ENCODE peak calls at places on chromosomes 11 and 22, in seven cellular contexts. D is epithelial cell of proximal tubule; B is cardiac fibroblast; V is BJ; N is naive thymus-derived CD4-positive, alpha-beta T cell; Q is fibroblast of lung; J is psoas muscle. C is an unnamed sample.

GRCh38 chr11:102430158-102430836 is 22.3 kb downstream of the TMEM123 start:
- DNase-seq in B (no peak), V (no peak), J (no peak), Q (peak; percentile 57), N (no peak), D (no peak), C (peak; percentile 45)

GRCh38 chr22:20751185-20751851 is 22.6 kb upstream of the SERPIND1 start:
- DNase-seq in V (no peak), B (peak; percentile 3), J (no peak), Q (no peak), N (no peak), D (no peak), C (peak; percentile 13)

GRCh38 chr11:203945-204586 is 3.1 kb downstream of the BET1L start:
- DNase-seq in D (no peak), J (no peak), B (no peak), V (no peak), N (no peak), Q (no peak), C (no peak)

GRCh38 chr11:20337526-20338154 is 25.9 kb upstream of the HTATIP2 start:
- DNase-seq in B (peak; percentile 54), D (no peak), N (no peak), Q (peak; percentile 22), V (no peak), J (no peak), C (peak; percentile 64)

GRCh38 chr11:1546077-1546535 is 26.0 kb downstream of the DUSP8 start:
- DNase-seq in V (no peak), Q (no peak), N (no peak), J (no peak), B (no peak), D (no peak), C (no peak)

GRCh38 chr11:69460540-69461257 is 20.8 kb upstream of the LINC01488 start:
- DNase-seq in D (no peak), N (no peak), Q (peak; percentile 96), B (peak; percentile 97), J (no peak), V (peak; percentile 68), C (peak; percentile 24)

GRCh38 chr11:74896311-74896710 is 52.6 kb downstream of the XRRA1 start:
- DNase-seq in V (no peak), B (no peak), Q (no peak), N (no peak), D (no peak), J (no peak), C (no peak)

GRCh38 chr11:117747892-117748291 is 49.1 kb downstream of the DSCAML1 start:
- DNase-seq in Q (no peak), V (no peak), J (no peak), B (no peak), D (no peak), N (no peak), C (no peak)

GRCh38 chr11:65727865-65728264 is 7.3 kb upstream of the RNASEH2C start:
- DNase-seq in V (no peak), Q (no peak), B (no peak), D (no peak), N (no peak), J (no peak), C (no peak)

GRCh38 chr11:3920148-3920852 is 64.8 kb downstream of the STIM1 start:
- DNase-seq in D (no peak), J (peak; percentile 65), Q (peak; percentile 78), N (no peak), B (peak; percentile 79), V (peak; percentile 66), C (peak; percentile 74)

GRCh38 chr22:44211946-44212930 is 31.5 kb downstream of the PARVG start:
- DNase-seq in V (no peak), D (no peak), J (no peak), B (no peak), Q (no peak), N (no peak), C (peak; percentile 6)

GRCh38 chr11:46485852-46486443 is 94.4 kb upstream of the CHRM4 start:
- DNase-seq in J (no peak), N (no peak), D (no peak), Q (no peak), B (no peak), V (no peak), C (no peak)

GRCh38 chr11:96338910-96339703 is 3.9 kb downstream of the MAML2 start:
- DNase-seq in V (no peak), D (no peak), B (peak; percentile 92), N (peak; percentile 42), Q (peak; percentile 80), J (peak; percentile 59), C (peak; percentile 73)

GRCh38 chr22:44680058-44680457 is 21.9 kb upstream of the PRR5 start:
- DNase-seq in D (no peak), Q (no peak), N (no peak), V (no peak), J (no peak), B (no peak), C (no peak)

GRCh38 chr11:69812927-69813326 is 6.3 kb downstream of the FGF3 start:
- DNase-seq in V (no peak), J (no peak), D (no peak), N (no peak), B (no peak), Q (no peak), C (no peak)

GRCh38 chr11:116657842-116658825 is 114.7 kb downstream of the BUD13 start:
- DNase-seq in D (no peak), N (no peak), Q (no peak), J (no peak), V (no peak), B (no peak), C (no peak)

GRCh38 chr11:83158965-83159900 is 2.3 kb downstream of the PCF11 start:
- DNase-seq in J (no peak), B (no peak), V (no peak), Q (no peak), N (no peak), D (no peak), C (no peak)

GRCh38 chr22:28314959-28315358 is 364.7 kb downstream of the TTC28 start:
- DNase-seq in J (no peak), Q (no peak), B (no peak), N (no peak), V (no peak), D (no peak), C (no peak)

GRCh38 chr11:27524155-27524554 is 17.6 kb upstream of the LIN7C start:
- DNase-seq in D (peak; percentile 15), V (peak; percentile 9), J (no peak), N (no peak), Q (peak; percentile 63), B (peak; percentile 70), C (peak; percentile 32)

GRCh38 chr22:46893281-46894020 is 131.0 kb downstream of the TBC1D22A start:
- DNase-seq in J (no peak), Q (no peak), D (no peak), V (no peak), N (no peak), B (no peak), C (no peak)

GRCh38 chr11:75720639-75721038 is 3.0 kb downstream of the MOGAT2 start:
- DNase-seq in Q (no peak), D (no peak), J (no peak), B (no peak), N (no peak), V (no peak), C (no peak)

GRCh38 chr11:75386912-75387311 is 12.4 kb upstream of the RPS3 start:
- DNase-seq in B (no peak), Q (peak; percentile 75), D (no peak), V (no peak), J (no peak), N (no peak), C (no peak)

GRCh38 chr11:1373536-1374214 is 16.1 kb upstream of the BRSK2 start:
- DNase-seq in B (no peak), D (no peak), Q (peak; percentile 32), V (no peak), J (no peak), N (no peak), C (peak; percentile 61)

GRCh38 chr11:2690261-2690575 is 9.6 kb downstream of the KCNQ1OT1 start:
- DNase-seq in N (no peak), B (no peak), D (no peak), Q (no peak), J (peak; percentile 13), V (no peak), C (no peak)

GRCh38 chr11:45021692-45022130 is 71.0 kb upstream of the TP53I11 start:
- DNase-seq in D (no peak), N (no peak), B (peak; percentile 58), Q (peak; percentile 69), J (peak; percentile 93), V (no peak), C (peak; percentile 31)

GRCh38 chr11:122108192-122108799 is 7.7 kb downstream of the BLID start:
- DNase-seq in J (no peak), N (no peak), V (no peak), D (peak; percentile 12), Q (no peak), B (peak; percentile 84), C (peak; percentile 79)

GRCh38 chr11:126878892-126879291 is 121.7 kb downstream of the KIRREL3 start:
- DNase-seq in D (no peak), V (no peak), Q (no peak), B (no peak), J (no peak), N (no peak), C (no peak)

GRCh38 chr22:45208993-45209838 is 31.5 kb downstream of the KIAA0930 start:
- DNase-seq in N (peak; percentile 17), B (peak; percentile 77), Q (peak; percentile 86), D (no peak), V (no peak), J (peak; percentile 64), C (peak; percentile 89)

DNA sequence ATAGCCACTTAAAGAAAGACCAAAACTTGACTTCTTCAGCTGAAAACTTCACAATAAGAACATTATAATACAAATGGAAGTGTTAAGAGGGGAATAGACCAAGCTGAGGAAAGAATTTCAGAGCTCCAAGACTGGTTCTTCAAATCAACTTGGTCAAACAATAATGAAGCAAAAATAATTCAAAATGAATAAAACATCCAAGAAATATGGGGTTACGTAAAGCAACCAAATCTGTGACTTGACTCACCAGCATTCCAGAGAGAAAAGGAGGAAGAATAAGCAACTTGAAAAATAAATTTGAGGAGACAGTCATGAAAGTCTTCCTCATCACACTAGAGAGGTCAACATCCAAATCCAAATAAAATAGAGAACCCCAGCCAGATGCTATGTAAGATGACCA is 31.4 kb downstream of the XKR3 start:
- DNase-seq in J (no peak), B (no peak), D (no peak), Q (no peak), V (no peak), N (no peak), C (no peak)
- H3K4me3 ChIP-seq in J (no peak overlapping the region), B (no peak overlapping the region), D (no peak overlapping the region), Q (no peak overlapping the region), V (no peak overlapping the region), N (no peak overlapping the region), C (no peak overlapping the region)

GRCh38 chr11:119473226-119473625 is 50.3 kb upstream of the THY1 start:
- DNase-seq in J (no peak), B (no peak), N (no peak), V (no peak), D (no peak), Q (no peak), C (no peak)
- H3K4me3 ChIP-seq in J (no peak overlapping the region), B (no peak overlapping the region), N (no peak overlapping the region), V (no peak overlapping the region), D (no peak overlapping the region), Q (no peak overlapping the region), C (no peak overlapping the region)

GRCh38 chr11:134438533-134438932 is 26.5 kb upstream of the B3GAT1 start:
- DNase-seq in B (no peak), N (no peak), Q (no peak), J (no peak), V (no peak), D (no peak), C (no peak)
- H3K4me3 ChIP-seq in B (no peak overlapping the region), N (no peak overlapping the region), Q (no peak overlapping the region), J (no peak overlapping the region), V (no peak overlapping the region), D (no peak overlapping the region), C (no peak overlapping the region)

GRCh38 chr11:30311189-30311588 is 11.7 kb upstream of the ARL14EP start:
- DNase-seq in Q (no peak), V (no peak), N (no peak), J (no peak), D (no peak), B (no peak), C (no peak)
- H3K4me3 ChIP-seq in Q (no peak overlapping the region), V (no peak overlapping the region), N (no peak overlapping the region), J (no peak overlapping the region), D (no peak overlapping the region), B (no peak overlapping the region), C (no peak overlapping the region)